ENCODE peak calls at places on chromosomes 11 and 22, in six cellular contexts. L, Q, H, U, Y and J are unnamed samples.

GRCh38 chr22:40008726-40009125 is 14.0 kb downstream of the FAM83F start:
- DNase-seq in L (no peak), Q (no peak), H (no peak), U (no peak), Y (no peak), J (no peak)

GRCh38 chr11:115505165-115505564 is 950 bp upstream of the CADM1 start:
- DNase-seq in L (no peak), Q (no peak), H (no peak), U (no peak), Y (no peak), J (no peak)

GRCh38 chr11:106524446-106524845 is 447.0 kb downstream of the AASDHPPT start:
- DNase-seq in L (no peak), Q (no peak), H (no peak), U (no peak), Y (peak), J (no peak)

GRCh38 chr22:48021946-48022345 is 1259.5 kb downstream of the TBC1D22A start:
- DNase-seq in L (no peak), Q (no peak), H (no peak), U (no peak), Y (no peak), J (no peak)

GRCh38 chr22:40645579-40646197 is 9.2 kb upstream of the MRTFA start:
- DNase-seq in L (no peak), Q (no peak), H (no peak), U (no peak), Y (no peak), J (no peak)

GRCh38 chr11:81869337-81870065 is 864.2 kb downstream of the FAM181B start:
- DNase-seq in L (peak), Q (no peak), H (no peak), U (no peak), Y (no peak), J (no peak)

GRCh38 chr11:78230161-78230877 is 41.6 kb downstream of the USP35 start:
- DNase-seq in L (peak), Q (no peak), H (no peak), U (no peak), Y (no peak), J (no peak)

GRCh38 chr11:88402192-88402715 is 64.7 kb upstream of the CTSC start:
- DNase-seq in L (peak), Q (no peak), H (no peak), U (peak), Y (peak), J (peak)